ENCODE peak calls at places on chromosome 15, in seven cellular contexts. One of them, this sample, is unnamed. For H3K4me1, the result is how much of the 10 kb centered on the place peaks cover.

GRCh38 chr15:36331531-36332275 is 247.7 kb upstream of the CDIN1 start:
- DNase-seq in upper lobe of left lung: no peak
- DNase-seq in right atrium auricular region: no peak
- DNase-seq in astrocyte: peak
- DNase-seq in right cardiac atrium: no peak
- DNase-seq in body of pancreas: no peak
- DNase-seq in OCI-LY7: no peak
- DNase-seq in this sample: no peak

GRCh38 chr15:38217788-38218609 is 34.6 kb upstream of the SPRED1 start:
- DNase-seq in upper lobe of left lung: no peak
- DNase-seq in right atrium auricular region: no peak
- DNase-seq in astrocyte: peak
- DNase-seq in right cardiac atrium: no peak
- DNase-seq in body of pancreas: no peak
- DNase-seq in OCI-LY7: no peak
- DNase-seq in this sample: no peak

GRCh38 chr15:51982013-51982769 is 10.6 kb upstream of the LEO1 start:
- DNase-seq in upper lobe of left lung: no peak
- DNase-seq in right atrium auricular region: no peak
- DNase-seq in astrocyte: peak
- DNase-seq in right cardiac atrium: no peak
- DNase-seq in body of pancreas: peak
- DNase-seq in OCI-LY7: peak
- DNase-seq in this sample: peak

GRCh38 chr15:73225358-73226015 is 143.3 kb downstream of the HCN4 start:
- DNase-seq in upper lobe of left lung: no peak
- DNase-seq in right atrium auricular region: no peak
- DNase-seq in astrocyte: no peak
- DNase-seq in right cardiac atrium: no peak
- DNase-seq in body of pancreas: no peak
- DNase-seq in OCI-LY7: no peak
- DNase-seq in this sample: no peak

GRCh38 chr15:90637693-90638092 is 79.5 kb upstream of the BLM start:
- DNase-seq in upper lobe of left lung: no peak
- DNase-seq in right atrium auricular region: no peak
- DNase-seq in astrocyte: no peak
- DNase-seq in right cardiac atrium: no peak
- DNase-seq in body of pancreas: no peak
- DNase-seq in OCI-LY7: no peak
- DNase-seq in this sample: no peak

GRCh38 chr15:70466895-70467529 is 296.3 kb downstream of the UACA start:
- DNase-seq in upper lobe of left lung: no peak
- DNase-seq in right atrium auricular region: no peak
- DNase-seq in astrocyte: peak
- DNase-seq in right cardiac atrium: no peak
- DNase-seq in body of pancreas: peak
- DNase-seq in OCI-LY7: peak
- DNase-seq in this sample: peak

GRCh38 chr15:68252925-68253534 is 23.5 kb upstream of the CLN6 start:
- DNase-seq in upper lobe of left lung: no peak
- DNase-seq in right atrium auricular region: no peak
- DNase-seq in astrocyte: peak
- DNase-seq in right cardiac atrium: no peak
- DNase-seq in body of pancreas: peak
- DNase-seq in OCI-LY7: peak
- DNase-seq in this sample: peak

GRCh38 chr15:25903024-25903581 is 40.0 kb upstream of the ATP10A start:
- DNase-seq in upper lobe of left lung: peak
- DNase-seq in right atrium auricular region: no peak
- DNase-seq in astrocyte: no peak
- DNase-seq in right cardiac atrium: no peak
- DNase-seq in body of pancreas: no peak
- DNase-seq in OCI-LY7: no peak
- DNase-seq in this sample: peak

GRCh38 chr15:45184562-45185041 is 3.2 kb downstream of the SHF start:
- DNase-seq in upper lobe of left lung: peak
- DNase-seq in right atrium auricular region: no peak
- DNase-seq in astrocyte: no peak
- DNase-seq in right cardiac atrium: no peak
- DNase-seq in body of pancreas: no peak
- DNase-seq in OCI-LY7: no peak
- DNase-seq in this sample: no peak

GRCh38 chr15:60417112-60417511 is 19.3 kb upstream of the ANXA2 start:
- DNase-seq in upper lobe of left lung: no peak
- DNase-seq in right atrium auricular region: no peak
- DNase-seq in astrocyte: no peak
- DNase-seq in right cardiac atrium: no peak
- DNase-seq in body of pancreas: no peak
- DNase-seq in OCI-LY7: no peak
- DNase-seq in this sample: no peak

GRCh38 chr15:59567369-59567768 is 44.2 kb upstream of the GCNT3 start:
- DNase-seq in upper lobe of left lung: no peak
- DNase-seq in right atrium auricular region: no peak
- DNase-seq in astrocyte: no peak
- DNase-seq in right cardiac atrium: no peak
- DNase-seq in body of pancreas: no peak
- DNase-seq in OCI-LY7: no peak
- DNase-seq in this sample: no peak

GRCh38 chr15:47460775-47461174 is 256.5 kb upstream of the SEMA6D start:
- DNase-seq in upper lobe of left lung: no peak
- DNase-seq in right atrium auricular region: no peak
- DNase-seq in astrocyte: no peak
- DNase-seq in right cardiac atrium: no peak
- DNase-seq in body of pancreas: no peak
- DNase-seq in OCI-LY7: peak
- DNase-seq in this sample: no peak

GRCh38 chr15:43776101-43776717 is 557 bp downstream of the ELL3 start:
- DNase-seq in upper lobe of left lung: peak
- DNase-seq in right atrium auricular region: no peak
- DNase-seq in astrocyte: no peak
- DNase-seq in right cardiac atrium: peak
- DNase-seq in body of pancreas: peak
- DNase-seq in OCI-LY7: peak
- DNase-seq in this sample: peak

GRCh38 chr15:96344706-96345559 is 14.4 kb downstream of the NR2F2 start:
- DNase-seq in upper lobe of left lung: peak
- DNase-seq in right atrium auricular region: no peak
- DNase-seq in astrocyte: no peak
- DNase-seq in right cardiac atrium: no peak
- DNase-seq in body of pancreas: no peak
- DNase-seq in OCI-LY7: no peak
- DNase-seq in this sample: no peak

GRCh38 chr15:72800819-72801481 is 17.4 kb upstream of the ADPGK start:
- DNase-seq in upper lobe of left lung: no peak
- DNase-seq in right atrium auricular region: no peak
- DNase-seq in astrocyte: no peak
- DNase-seq in right cardiac atrium: no peak
- DNase-seq in body of pancreas: no peak
- DNase-seq in OCI-LY7: no peak
- DNase-seq in this sample: no peak

GRCh38 chr15:51757463-51757862 is 6.1 kb downstream of the TMOD2 start:
- DNase-seq in upper lobe of left lung: no peak
- DNase-seq in right atrium auricular region: no peak
- DNase-seq in astrocyte: no peak
- DNase-seq in right cardiac atrium: no peak
- DNase-seq in body of pancreas: no peak
- DNase-seq in OCI-LY7: no peak
- DNase-seq in this sample: no peak

GRCh38 chr15:47332481-47332880 is 384.8 kb upstream of the SEMA6D start:
- DNase-seq in upper lobe of left lung: no peak
- DNase-seq in right atrium auricular region: no peak
- DNase-seq in astrocyte: peak
- DNase-seq in right cardiac atrium: no peak
- DNase-seq in body of pancreas: no peak
- DNase-seq in OCI-LY7: no peak
- DNase-seq in this sample: peak

GRCh38 chr15:28885630-28886430 is at the start of gene APBA2:
- DNase-seq in upper lobe of left lung: peak
- DNase-seq in right atrium auricular region: no peak
- DNase-seq in astrocyte: peak
- DNase-seq in right cardiac atrium: no peak
- DNase-seq in body of pancreas: peak
- DNase-seq in OCI-LY7: no peak
- DNase-seq in this sample: peak

GRCh38 chr15:33194237-33194636 is 277 bp downstream of the FMN1 start:
- DNase-seq in upper lobe of left lung: no peak
- DNase-seq in right atrium auricular region: no peak
- DNase-seq in astrocyte: no peak
- DNase-seq in right cardiac atrium: no peak
- DNase-seq in body of pancreas: no peak
- DNase-seq in OCI-LY7: no peak
- DNase-seq in this sample: no peak

GRCh38 chr15:47711654-47712053 is 5.7 kb upstream of the SEMA6D start:
- DNase-seq in upper lobe of left lung: no peak
- DNase-seq in right atrium auricular region: no peak
- DNase-seq in astrocyte: no peak
- DNase-seq in right cardiac atrium: no peak
- DNase-seq in body of pancreas: no peak
- DNase-seq in OCI-LY7: peak
- DNase-seq in this sample: no peak

GRCh38 chr15:101014276-101014675 is 95.1 kb downstream of the LRRK1 start:
- DNase-seq in upper lobe of left lung: no peak
- DNase-seq in right atrium auricular region: peak
- DNase-seq in astrocyte: no peak
- DNase-seq in right cardiac atrium: no peak
- DNase-seq in body of pancreas: no peak
- DNase-seq in OCI-LY7: no peak
- DNase-seq in this sample: peak

GRCh38 chr15:101128191-101128590 is 123.7 kb downstream of the CHSY1 start:
- DNase-seq in upper lobe of left lung: no peak
- DNase-seq in right atrium auricular region: no peak
- DNase-seq in astrocyte: peak
- DNase-seq in right cardiac atrium: peak
- DNase-seq in body of pancreas: peak
- DNase-seq in OCI-LY7: no peak
- DNase-seq in this sample: no peak

DNA sequence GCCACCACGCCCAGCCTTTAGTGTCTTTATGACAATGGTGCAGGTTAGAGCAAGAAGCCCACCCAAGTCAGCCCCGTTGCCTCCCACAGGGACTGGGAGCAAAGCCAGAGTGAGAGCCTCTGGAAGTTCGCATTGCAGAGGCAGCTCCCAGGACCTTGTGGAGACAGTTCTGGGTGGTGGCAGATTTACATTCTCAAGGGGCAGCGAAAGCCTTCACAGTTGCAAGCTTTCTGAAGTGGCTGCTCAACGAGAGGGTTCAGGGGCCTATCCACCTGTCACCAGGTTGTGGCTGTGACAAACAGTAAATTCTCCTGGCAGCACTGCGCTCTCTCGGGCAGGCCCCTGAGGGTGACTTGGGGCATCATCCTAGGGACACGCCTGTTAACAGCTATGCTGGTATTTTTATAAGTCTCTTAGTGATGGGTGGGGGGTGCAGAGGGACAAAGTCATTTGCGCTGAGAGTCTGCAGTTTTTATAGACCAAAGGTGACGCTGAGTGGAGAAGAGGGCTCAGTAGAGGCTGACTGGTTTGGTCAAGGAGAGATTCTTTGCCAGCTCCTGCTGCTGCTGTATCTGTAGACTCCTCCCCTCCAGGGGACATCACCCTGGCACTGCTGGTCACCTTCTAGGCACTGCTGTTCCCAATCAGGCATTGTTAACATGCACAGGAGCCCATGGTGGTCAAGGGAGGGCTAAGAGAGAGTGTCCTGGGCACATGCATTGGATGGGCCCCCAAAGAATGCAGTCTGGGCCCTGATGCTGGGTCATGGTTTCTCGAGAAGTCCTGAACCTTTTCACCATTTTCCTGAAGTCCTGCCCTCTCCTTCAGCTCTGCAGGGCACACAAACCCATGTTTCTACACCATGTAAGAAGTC is 57.5 kb upstream of the KLF13 start:
- DNase-seq in upper lobe of left lung: no peak
- DNase-seq in right atrium auricular region: peak
- DNase-seq in astrocyte: no peak
- DNase-seq in right cardiac atrium: no peak
- DNase-seq in body of pancreas: no peak
- DNase-seq in OCI-LY7: no peak
- DNase-seq in this sample: peak
- H3K4me1 ChIP-seq in upper lobe of left lung: under half
- H3K4me1 ChIP-seq in right atrium auricular region: under half
- H3K4me1 ChIP-seq in astrocyte: under half
- H3K4me1 ChIP-seq in right cardiac atrium: under half
- H3K4me1 ChIP-seq in body of pancreas: under half
- H3K4me1 ChIP-seq in OCI-LY7: half or more
- H3K4me1 ChIP-seq in this sample: half or more

DNA sequence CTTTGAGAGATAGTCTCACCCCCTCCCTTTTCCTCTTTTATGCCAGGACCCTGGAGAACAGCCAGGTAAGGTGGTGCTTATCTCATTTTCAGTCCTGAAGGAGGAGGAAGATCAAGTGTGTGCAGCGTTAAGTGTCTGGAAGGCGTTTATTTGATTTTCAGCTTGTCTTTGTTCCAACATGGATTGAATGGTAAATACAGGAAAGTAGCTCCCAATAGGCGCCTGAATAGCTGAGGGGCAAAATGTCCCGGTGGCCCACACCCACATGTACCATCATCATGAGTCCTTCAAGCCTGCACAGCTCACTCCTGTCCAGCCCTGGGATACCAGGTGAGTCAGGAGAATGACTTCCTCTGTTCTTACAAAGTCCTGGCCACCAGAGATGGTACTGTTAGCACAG is 73.5 kb downstream of the CEMIP start:
- DNase-seq in upper lobe of left lung: no peak
- DNase-seq in right atrium auricular region: no peak
- DNase-seq in astrocyte: no peak
- DNase-seq in right cardiac atrium: no peak
- DNase-seq in body of pancreas: no peak
- DNase-seq in OCI-LY7: no peak
- DNase-seq in this sample: no peak
- H3K4me1 ChIP-seq in upper lobe of left lung: under half
- H3K4me1 ChIP-seq in right atrium auricular region: under half
- H3K4me1 ChIP-seq in astrocyte: under half
- H3K4me1 ChIP-seq in right cardiac atrium: under half
- H3K4me1 ChIP-seq in body of pancreas: under half
- H3K4me1 ChIP-seq in OCI-LY7: under half
- H3K4me1 ChIP-seq in this sample: under half

GRCh38 chr15:40090774-40091455 is 17.8 kb downstream of the BMF start:
- DNase-seq in upper lobe of left lung: no peak
- DNase-seq in right atrium auricular region: no peak
- DNase-seq in astrocyte: no peak
- DNase-seq in right cardiac atrium: no peak
- DNase-seq in body of pancreas: no peak
- DNase-seq in OCI-LY7: no peak
- DNase-seq in this sample: no peak
- H3K4me1 ChIP-seq in upper lobe of left lung: half or more
- H3K4me1 ChIP-seq in right atrium auricular region: half or more
- H3K4me1 ChIP-seq in astrocyte: under half
- H3K4me1 ChIP-seq in right cardiac atrium: under half
- H3K4me1 ChIP-seq in body of pancreas: half or more
- H3K4me1 ChIP-seq in OCI-LY7: half or more
- H3K4me1 ChIP-seq in this sample: half or more

DNA sequence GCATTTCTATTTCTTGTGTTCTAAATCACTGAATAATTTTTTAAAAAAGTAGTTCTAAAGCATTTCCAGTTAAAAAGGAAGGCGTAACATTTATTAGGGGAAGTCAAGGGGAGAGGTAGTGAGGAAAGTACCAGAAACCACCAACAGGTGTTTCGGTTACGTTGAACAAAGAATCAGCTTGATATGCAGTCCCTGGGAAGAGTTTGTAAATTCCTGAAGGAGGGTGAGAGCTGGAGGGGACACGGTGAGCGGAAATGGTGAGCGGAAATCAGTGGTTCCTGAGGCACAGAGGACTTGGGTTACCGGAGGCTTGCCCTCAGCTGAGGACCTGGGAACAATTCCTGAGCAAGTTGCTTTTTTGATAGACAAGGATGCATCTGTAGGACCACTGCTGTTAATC is 17.8 kb downstream of the MAP2K1 start:
- DNase-seq in upper lobe of left lung: no peak
- DNase-seq in right atrium auricular region: no peak
- DNase-seq in astrocyte: no peak
- DNase-seq in right cardiac atrium: no peak
- DNase-seq in body of pancreas: peak
- DNase-seq in OCI-LY7: no peak
- DNase-seq in this sample: no peak
- H3K4me1 ChIP-seq in upper lobe of left lung: half or more
- H3K4me1 ChIP-seq in right atrium auricular region: half or more
- H3K4me1 ChIP-seq in astrocyte: under half
- H3K4me1 ChIP-seq in right cardiac atrium: under half
- H3K4me1 ChIP-seq in body of pancreas: under half
- H3K4me1 ChIP-seq in OCI-LY7: half or more
- H3K4me1 ChIP-seq in this sample: under half